ENCODE peak calls at places on chromosomes 11 and 22, in four cellular contexts. One of them, this sample, is unnamed.

GRCh38 chr22:43533656-43534428 is 122.0 kb downstream of the MPPED1 start:
- DNase-seq in mesendoderm: no peak
- DNase-seq in SK-N-SH: no peak
- DNase-seq in upper lobe of right lung: peak; percentile 20
- DNase-seq in this sample: no peak

GRCh38 chr22:37232140-37232998 is 11.7 kb downstream of the RAC2 start:
- DNase-seq in SK-N-SH: no peak
- DNase-seq in upper lobe of right lung: no peak
- DNase-seq in mesendoderm: no peak
- DNase-seq in this sample: no peak

GRCh38 chr22:43164636-43165035 is 13.3 kb downstream of the TSPO start:
- DNase-seq in mesendoderm: no peak
- DNase-seq in SK-N-SH: no peak
- DNase-seq in upper lobe of right lung: no peak
- DNase-seq in this sample: no peak

GRCh38 chr11:124859171-124859570 is 6.1 kb upstream of the ROBO3 start:
- DNase-seq in mesendoderm: no peak
- DNase-seq in SK-N-SH: no peak
- DNase-seq in upper lobe of right lung: no peak
- DNase-seq in this sample: no peak

GRCh38 chr22:17777005-17777716 is 2.9 kb upstream of the BID start:
- DNase-seq in SK-N-SH: no peak
- DNase-seq in mesendoderm: no peak
- DNase-seq in upper lobe of right lung: peak; percentile 79
- DNase-seq in this sample: no peak

GRCh38 chr11:114060402-114061052 is 1.0 kb downstream of the ZBTB16 start:
- DNase-seq in SK-N-SH: peak; percentile 67
- DNase-seq in upper lobe of right lung: peak; percentile 76
- DNase-seq in mesendoderm: no peak
- DNase-seq in this sample: no peak

GRCh38 chr11:124758355-124759267 is 3.5 kb downstream of the ESAM start:
- DNase-seq in upper lobe of right lung: peak; percentile 93
- DNase-seq in SK-N-SH: peak; percentile 89
- DNase-seq in mesendoderm: peak; percentile 93
- DNase-seq in this sample: peak; percentile 53

GRCh38 chr11:3205261-3206127 is 13.1 kb downstream of the MRGPRG start:
- DNase-seq in upper lobe of right lung: no peak
- DNase-seq in SK-N-SH: peak; percentile 27
- DNase-seq in mesendoderm: no peak
- DNase-seq in this sample: no peak

GRCh38 chr22:49188091-49188490 is 639.6 kb downstream of the BRD1 start:
- DNase-seq in mesendoderm: no peak
- DNase-seq in upper lobe of right lung: no peak
- DNase-seq in SK-N-SH: no peak
- DNase-seq in this sample: no peak

GRCh38 chr22:28032896-28033295 is 113.8 kb upstream of the PITPNB start:
- DNase-seq in mesendoderm: peak; percentile 68
- DNase-seq in upper lobe of right lung: no peak
- DNase-seq in SK-N-SH: no peak
- DNase-seq in this sample: no peak

GRCh38 chr22:44357962-44358553 is 45.3 kb upstream of the SHISAL1 start:
- DNase-seq in SK-N-SH: no peak
- DNase-seq in upper lobe of right lung: peak; percentile 59
- DNase-seq in mesendoderm: no peak
- DNase-seq in this sample: peak; percentile 77

GRCh38 chr11:44728491-44728910 is 1.7 kb downstream of the TSPAN18 start:
- DNase-seq in SK-N-SH: peak; percentile 38
- DNase-seq in upper lobe of right lung: no peak
- DNase-seq in mesendoderm: peak; percentile 76
- DNase-seq in this sample: no peak

GRCh38 chr11:15711311-15711710 is 596.6 kb downstream of the INSC start:
- DNase-seq in upper lobe of right lung: no peak
- DNase-seq in SK-N-SH: no peak
- DNase-seq in mesendoderm: peak; percentile 72
- DNase-seq in this sample: no peak

DNA sequence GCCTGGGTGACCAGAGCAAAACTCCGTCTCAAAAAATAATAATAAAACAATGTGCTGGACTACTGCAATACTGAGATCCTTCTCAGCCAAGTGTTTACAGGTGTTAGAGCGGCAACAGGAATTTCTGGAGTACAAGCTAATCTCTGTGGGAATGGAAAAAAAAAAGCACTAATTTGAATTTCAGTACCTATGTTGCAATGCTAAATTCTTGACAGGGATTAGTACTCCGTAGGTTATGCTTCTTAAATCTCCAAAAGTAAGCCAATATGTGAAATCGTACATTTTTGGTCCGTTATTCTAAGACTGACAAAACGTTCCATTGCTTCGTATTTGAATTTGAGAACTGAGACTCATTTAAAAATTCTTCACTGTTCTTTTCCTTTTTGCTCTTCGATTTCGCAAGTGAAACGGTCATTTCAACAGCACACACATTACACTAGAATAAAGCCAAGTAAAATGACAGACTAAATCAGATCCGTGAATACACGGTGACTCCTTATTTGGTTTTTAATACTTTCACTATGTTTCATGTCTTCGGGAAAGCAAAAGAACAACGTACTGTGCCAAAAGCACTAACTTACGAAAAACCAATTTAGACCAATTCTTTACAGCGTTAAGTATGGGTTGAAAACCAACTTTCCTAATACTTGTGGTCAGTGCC is 969 bp downstream of the ATL3 start:
- DNase-seq in SK-N-SH: no peak
- DNase-seq in upper lobe of right lung: no peak
- DNase-seq in mesendoderm: no peak
- DNase-seq in this sample: no peak
- H3K4me1 ChIP-seq in SK-N-SH: peaks cover 36% of the 10 kb centered on the region
- H3K4me1 ChIP-seq in upper lobe of right lung: peaks cover 38% of the 10 kb centered on the region
- H3K4me1 ChIP-seq in mesendoderm: no peaks in the 10 kb centered on the region
- H3K4me1 ChIP-seq in this sample: no peaks in the 10 kb centered on the region

GRCh38 chr11:11856638-11857037 is 14.9 kb downstream of the USP47 start:
- DNase-seq in SK-N-SH: no peak
- DNase-seq in mesendoderm: no peak
- DNase-seq in upper lobe of right lung: no peak
- DNase-seq in this sample: no peak

GRCh38 chr11:11864332-11864731 is 22.6 kb downstream of the USP47 start:
- DNase-seq in mesendoderm: no peak
- DNase-seq in SK-N-SH: no peak
- DNase-seq in upper lobe of right lung: no peak
- DNase-seq in this sample: no peak

GRCh38 chr11:11857769-11858168 is 16.0 kb downstream of the USP47 start:
- DNase-seq in mesendoderm: peak; percentile 57
- DNase-seq in upper lobe of right lung: no peak
- DNase-seq in SK-N-SH: no peak
- DNase-seq in this sample: no peak

GRCh38 chr11:11862995-11863394 is 21.2 kb downstream of the USP47 start:
- DNase-seq in mesendoderm: no peak
- DNase-seq in SK-N-SH: no peak
- DNase-seq in upper lobe of right lung: no peak
- DNase-seq in this sample: no peak

DNA sequence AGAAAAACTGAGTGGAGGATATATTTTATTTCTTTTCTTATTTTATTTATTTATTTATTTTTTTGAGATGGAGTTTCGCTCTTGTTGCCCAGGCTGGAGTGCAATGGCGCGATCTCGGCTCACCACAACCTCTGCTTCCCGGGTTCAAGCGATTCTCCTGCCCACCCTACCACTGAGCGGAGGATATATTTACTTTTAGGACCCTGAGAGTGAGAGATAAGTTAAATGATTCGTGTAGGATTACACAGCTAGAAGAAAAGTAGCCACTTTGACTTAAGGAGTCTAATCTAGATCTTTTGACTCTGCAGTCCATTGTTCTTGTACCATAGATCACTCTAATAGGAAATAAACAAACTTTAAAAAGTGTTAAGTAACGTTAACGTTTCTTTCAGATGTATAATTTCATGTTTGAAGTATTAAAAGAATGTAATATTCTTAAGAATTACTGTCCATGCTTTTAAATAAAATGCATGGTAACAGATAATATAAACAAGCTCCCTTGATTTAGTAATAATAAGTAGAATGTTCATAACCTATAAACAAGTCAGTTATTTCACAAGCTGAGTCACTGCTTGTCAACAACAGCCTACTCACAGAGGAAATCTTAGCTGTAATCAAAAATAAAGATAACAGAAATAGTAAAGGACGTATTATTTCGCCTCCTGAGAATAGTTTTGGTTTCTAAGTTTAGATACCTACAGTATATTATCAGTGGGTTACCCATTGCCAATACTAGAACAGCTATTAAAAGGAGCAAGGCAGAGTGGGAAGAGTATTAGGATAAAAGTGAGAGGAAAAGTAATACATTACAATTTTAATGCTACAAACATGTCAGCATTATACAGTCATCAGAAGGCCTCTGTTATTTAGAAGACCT is 18.6 kb downstream of the USP47 start:
- DNase-seq in SK-N-SH: no peak
- DNase-seq in upper lobe of right lung: no peak
- DNase-seq in mesendoderm: no peak
- DNase-seq in this sample: no peak
- H3K4me1 ChIP-seq in SK-N-SH: peaks cover 5% of the 10 kb centered on the region
- H3K4me1 ChIP-seq in upper lobe of right lung: peaks cover 47% of the 10 kb centered on the region
- H3K4me1 ChIP-seq in mesendoderm: no peaks in the 10 kb centered on the region
- H3K4me1 ChIP-seq in this sample: peaks cover 5% of the 10 kb centered on the region

DNA sequence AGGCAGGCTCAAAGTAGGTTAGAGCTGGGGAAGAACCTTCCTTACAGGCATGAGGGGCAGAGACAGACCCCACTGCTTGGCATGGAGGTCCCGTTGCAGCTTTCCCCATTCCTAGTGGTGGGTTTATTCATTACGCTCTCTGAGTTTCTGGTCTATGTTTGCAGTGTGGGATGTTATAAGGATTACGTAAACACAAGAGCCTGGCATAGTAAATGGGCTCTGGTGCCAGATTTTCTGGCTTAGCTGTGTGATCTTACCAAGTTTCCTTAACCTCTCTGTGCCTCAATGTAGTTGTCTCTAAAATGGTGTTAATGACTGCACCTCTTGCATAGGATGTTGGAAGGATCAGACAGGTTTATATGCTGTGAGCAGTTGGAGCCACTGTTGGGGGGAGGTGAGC is 15.1 kb downstream of the DTX4 start:
- DNase-seq in upper lobe of right lung: no peak
- DNase-seq in SK-N-SH: no peak
- DNase-seq in mesendoderm: no peak
- DNase-seq in this sample: no peak
- H3K4me1 ChIP-seq in upper lobe of right lung: peaks cover 73% of the 10 kb centered on the region
- H3K4me1 ChIP-seq in SK-N-SH: no peaks in the 10 kb centered on the region
- H3K4me1 ChIP-seq in mesendoderm: no peaks in the 10 kb centered on the region
- H3K4me1 ChIP-seq in this sample: no peaks in the 10 kb centered on the region

GRCh38 chr11:75482931-75483469 is 42.7 kb downstream of the GDPD5 start:
- DNase-seq in SK-N-SH: no peak
- DNase-seq in upper lobe of right lung: no peak
- DNase-seq in mesendoderm: no peak
- DNase-seq in this sample: no peak

GRCh38 chr11:75482310-75482606 is 43.5 kb downstream of the GDPD5 start:
- DNase-seq in SK-N-SH: no peak
- DNase-seq in upper lobe of right lung: no peak
- DNase-seq in mesendoderm: no peak
- DNase-seq in this sample: no peak

GRCh38 chr11:75481602-75482309 is 44.0 kb downstream of the GDPD5 start:
- DNase-seq in SK-N-SH: no peak
- DNase-seq in mesendoderm: no peak
- DNase-seq in upper lobe of right lung: no peak
- DNase-seq in this sample: no peak

GRCh38 chr11:75487366-75487765 is 38.4 kb downstream of the GDPD5 start:
- DNase-seq in SK-N-SH: no peak
- DNase-seq in mesendoderm: no peak
- DNase-seq in upper lobe of right lung: no peak
- DNase-seq in this sample: no peak

GRCh38 chr11:75485742-75486141 is 40.0 kb downstream of the GDPD5 start:
- DNase-seq in mesendoderm: no peak
- DNase-seq in SK-N-SH: no peak
- DNase-seq in upper lobe of right lung: no peak
- DNase-seq in this sample: no peak
- H3K4me1 ChIP-seq in mesendoderm: peaks cover 2% of the 10 kb centered on the region
- H3K4me1 ChIP-seq in SK-N-SH: peaks cover 5% of the 10 kb centered on the region
- H3K4me1 ChIP-seq in upper lobe of right lung: no peaks in the 10 kb centered on the region
- H3K4me1 ChIP-seq in this sample: no peaks in the 10 kb centered on the region

DNA sequence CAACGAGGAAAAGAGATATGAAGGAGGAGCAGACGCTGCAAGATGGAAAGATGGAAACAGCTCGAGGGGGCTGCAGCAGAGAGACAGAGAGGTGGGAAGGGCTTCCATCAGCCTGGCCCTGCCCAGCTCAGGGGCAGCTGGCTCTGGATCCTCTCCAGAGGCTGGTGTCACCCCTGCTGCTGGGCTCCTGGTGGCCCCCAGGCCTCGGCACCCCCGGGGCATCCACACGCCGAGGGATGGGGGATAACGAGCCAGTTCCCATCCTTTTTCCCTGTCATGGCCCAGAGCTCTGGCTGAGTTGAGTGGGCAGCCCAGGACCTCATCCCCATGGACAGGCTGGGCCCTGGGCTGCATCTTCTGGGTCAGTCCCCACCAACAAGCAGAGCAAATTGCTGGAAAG is 102.3 kb downstream of the ST3GAL4 start:
- DNase-seq in mesendoderm: no peak
- DNase-seq in upper lobe of right lung: no peak
- DNase-seq in SK-N-SH: peak; percentile 62
- DNase-seq in this sample: no peak
- H3K4me1 ChIP-seq in mesendoderm: no peaks in the 10 kb centered on the region
- H3K4me1 ChIP-seq in upper lobe of right lung: no peaks in the 10 kb centered on the region
- H3K4me1 ChIP-seq in SK-N-SH: no peaks in the 10 kb centered on the region
- H3K4me1 ChIP-seq in this sample: no peaks in the 10 kb centered on the region

GRCh38 chr11:96863520-96863919 is 473.7 kb downstream of the JRKL start:
- DNase-seq in SK-N-SH: no peak
- DNase-seq in mesendoderm: no peak
- DNase-seq in upper lobe of right lung: no peak
- DNase-seq in this sample: no peak
- H3K4me1 ChIP-seq in SK-N-SH: no peaks in the 10 kb centered on the region
- H3K4me1 ChIP-seq in mesendoderm: no peaks in the 10 kb centered on the region
- H3K4me1 ChIP-seq in upper lobe of right lung: no peaks in the 10 kb centered on the region
- H3K4me1 ChIP-seq in this sample: no peaks in the 10 kb centered on the region

GRCh38 chr11:21659961-21660360 is 532.9 kb upstream of the ANO5 start:
- DNase-seq in upper lobe of right lung: no peak
- DNase-seq in mesendoderm: no peak
- DNase-seq in SK-N-SH: no peak
- DNase-seq in this sample: no peak

GRCh38 chr11:21658654-21659193 is 534.2 kb upstream of the ANO5 start:
- DNase-seq in upper lobe of right lung: no peak
- DNase-seq in SK-N-SH: no peak
- DNase-seq in mesendoderm: no peak
- DNase-seq in this sample: no peak

GRCh38 chr11:21654091-21654490 is 538.8 kb upstream of the ANO5 start:
- DNase-seq in SK-N-SH: no peak
- DNase-seq in mesendoderm: no peak
- DNase-seq in upper lobe of right lung: no peak
- DNase-seq in this sample: no peak

GRCh38 chr11:21656065-21656464 is 536.8 kb upstream of the ANO5 start:
- DNase-seq in SK-N-SH: no peak
- DNase-seq in mesendoderm: no peak
- DNase-seq in upper lobe of right lung: no peak
- DNase-seq in this sample: no peak
- H3K4me1 ChIP-seq in SK-N-SH: no peaks in the 10 kb centered on the region
- H3K4me1 ChIP-seq in mesendoderm: no peaks in the 10 kb centered on the region
- H3K4me1 ChIP-seq in upper lobe of right lung: no peaks in the 10 kb centered on the region
- H3K4me1 ChIP-seq in this sample: no peaks in the 10 kb centered on the region

GRCh38 chr11:128463975-128464374 is 123.4 kb downstream of the ETS1 start:
- DNase-seq in mesendoderm: no peak
- DNase-seq in upper lobe of right lung: no peak
- DNase-seq in SK-N-SH: no peak
- DNase-seq in this sample: no peak
- H3K4me1 ChIP-seq in mesendoderm: peaks cover 4% of the 10 kb centered on the region
- H3K4me1 ChIP-seq in upper lobe of right lung: peaks cover 50% of the 10 kb centered on the region
- H3K4me1 ChIP-seq in SK-N-SH: peaks cover 24% of the 10 kb centered on the region
- H3K4me1 ChIP-seq in this sample: peaks cover 5% of the 10 kb centered on the region